ENCODE peak calls at places on chromosome 14, in seven cellular contexts. One of them, this sample, is unnamed.

GRCh38 chr14:96582641-96582980 is 80.4 kb downstream of the PAPOLA start:
- DNase-seq in H1: no peak
- DNase-seq in mesendoderm: no peak
- DNase-seq in trophoblast cell: no peak
- DNase-seq in mesenchymal stem cell: no peak
- DNase-seq in IMR-90: no peak
- DNase-seq in neuronal stem cell: no peak
- DNase-seq in this sample: peak

GRCh38 chr14:47567273-47567672 is 108.1 kb downstream of the MDGA2 start:
- DNase-seq in mesenchymal stem cell: no peak
- DNase-seq in trophoblast cell: no peak
- DNase-seq in neuronal stem cell: no peak
- DNase-seq in mesendoderm: no peak
- DNase-seq in IMR-90: no peak
- DNase-seq in H1: no peak
- DNase-seq in this sample: no peak

GRCh38 chr14:77324289-77324688 is 3.5 kb downstream of the GSTZ1 start:
- DNase-seq in mesendoderm: no peak
- DNase-seq in neuronal stem cell: no peak
- DNase-seq in trophoblast cell: no peak
- DNase-seq in H1: no peak
- DNase-seq in mesenchymal stem cell: no peak
- DNase-seq in IMR-90: no peak
- DNase-seq in this sample: no peak

GRCh38 chr14:52446355-52446754 is 106.0 kb downstream of the TXNDC16 start:
- DNase-seq in neuronal stem cell: no peak
- DNase-seq in mesendoderm: no peak
- DNase-seq in trophoblast cell: no peak
- DNase-seq in IMR-90: no peak
- DNase-seq in H1: no peak
- DNase-seq in mesenchymal stem cell: no peak
- DNase-seq in this sample: no peak

GRCh38 chr14:99756796-99757195 is 36.4 kb upstream of the EML1 start:
- DNase-seq in H1: no peak
- DNase-seq in IMR-90: no peak
- DNase-seq in mesendoderm: no peak
- DNase-seq in trophoblast cell: no peak
- DNase-seq in mesenchymal stem cell: peak
- DNase-seq in neuronal stem cell: no peak
- DNase-seq in this sample: no peak

GRCh38 chr14:77641207-77641533 is 24.7 kb upstream of the SPTLC2 start:
- DNase-seq in mesendoderm: no peak
- DNase-seq in mesenchymal stem cell: no peak
- DNase-seq in H1: no peak
- DNase-seq in trophoblast cell: no peak
- DNase-seq in neuronal stem cell: no peak
- DNase-seq in IMR-90: no peak
- DNase-seq in this sample: no peak

GRCh38 chr14:91573894-91574837 is 64.1 kb upstream of the PPP4R3A start:
- DNase-seq in neuronal stem cell: peak
- DNase-seq in IMR-90: peak
- DNase-seq in trophoblast cell: peak
- DNase-seq in H1: no peak
- DNase-seq in mesendoderm: peak
- DNase-seq in mesenchymal stem cell: peak
- DNase-seq in this sample: peak

GRCh38 chr14:32472512-32473472 is 143.7 kb downstream of the AKAP6 start:
- DNase-seq in IMR-90: peak
- DNase-seq in neuronal stem cell: no peak
- DNase-seq in trophoblast cell: peak
- DNase-seq in mesenchymal stem cell: peak
- DNase-seq in mesendoderm: peak
- DNase-seq in H1: no peak
- DNase-seq in this sample: no peak

GRCh38 chr14:103028161-103028767 is 29.1 kb downstream of the CDC42BPB start:
- DNase-seq in trophoblast cell: no peak
- DNase-seq in mesendoderm: no peak
- DNase-seq in IMR-90: no peak
- DNase-seq in neuronal stem cell: no peak
- DNase-seq in H1: no peak
- DNase-seq in mesenchymal stem cell: no peak
- DNase-seq in this sample: no peak

GRCh38 chr14:61894452-61895077 is 132.3 kb downstream of the SNAPC1 start:
- DNase-seq in mesenchymal stem cell: peak
- DNase-seq in neuronal stem cell: peak
- DNase-seq in H1: no peak
- DNase-seq in IMR-90: peak
- DNase-seq in mesendoderm: peak
- DNase-seq in trophoblast cell: peak
- DNase-seq in this sample: peak

GRCh38 chr14:102394717-102395378 is 32.1 kb downstream of the TECPR2 start:
- DNase-seq in mesendoderm: no peak
- DNase-seq in mesenchymal stem cell: no peak
- DNase-seq in H1: no peak
- DNase-seq in neuronal stem cell: no peak
- DNase-seq in trophoblast cell: no peak
- DNase-seq in IMR-90: no peak
- DNase-seq in this sample: no peak

GRCh38 chr14:84760506-84760905 is 769.4 kb upstream of the FLRT2 start:
- DNase-seq in IMR-90: no peak
- DNase-seq in H1: no peak
- DNase-seq in mesenchymal stem cell: no peak
- DNase-seq in mesendoderm: no peak
- DNase-seq in neuronal stem cell: no peak
- DNase-seq in trophoblast cell: no peak
- DNase-seq in this sample: no peak

GRCh38 chr14:92787554-92787953 is 6.6 kb upstream of the GOLGA5 start:
- DNase-seq in trophoblast cell: no peak
- DNase-seq in neuronal stem cell: no peak
- DNase-seq in IMR-90: no peak
- DNase-seq in H1: no peak
- DNase-seq in mesendoderm: no peak
- DNase-seq in mesenchymal stem cell: no peak
- DNase-seq in this sample: no peak

GRCh38 chr14:49861581-49861922 is 9.0 kb upstream of the NEMF start:
- DNase-seq in H1: no peak
- DNase-seq in IMR-90: peak
- DNase-seq in neuronal stem cell: peak
- DNase-seq in mesendoderm: peak
- DNase-seq in trophoblast cell: peak
- DNase-seq in mesenchymal stem cell: peak
- DNase-seq in this sample: peak

GRCh38 chr14:26730929-26731618 is 133.2 kb upstream of the NOVA1 start:
- DNase-seq in mesendoderm: peak
- DNase-seq in mesenchymal stem cell: peak
- DNase-seq in IMR-90: peak
- DNase-seq in trophoblast cell: no peak
- DNase-seq in H1: peak
- DNase-seq in neuronal stem cell: peak
- DNase-seq in this sample: peak

GRCh38 chr14:100031506-100032281 is 33.5 kb upstream of the EVL start:
- DNase-seq in IMR-90: peak
- DNase-seq in mesenchymal stem cell: peak
- DNase-seq in mesendoderm: peak
- DNase-seq in H1: no peak
- DNase-seq in trophoblast cell: peak
- DNase-seq in neuronal stem cell: no peak
- DNase-seq in this sample: no peak

GRCh38 chr14:35403085-35403396 is 1.5 kb downstream of the NFKBIA start:
- DNase-seq in H1: no peak
- DNase-seq in IMR-90: peak
- DNase-seq in mesendoderm: no peak
- DNase-seq in neuronal stem cell: no peak
- DNase-seq in trophoblast cell: peak
- DNase-seq in mesenchymal stem cell: no peak
- DNase-seq in this sample: no peak

GRCh38 chr14:57212919-57213318 is 55.8 kb downstream of the EXOC5 start:
- DNase-seq in H1: no peak
- DNase-seq in IMR-90: peak
- DNase-seq in mesendoderm: no peak
- DNase-seq in trophoblast cell: peak
- DNase-seq in mesenchymal stem cell: no peak
- DNase-seq in neuronal stem cell: no peak
- DNase-seq in this sample: no peak

GRCh38 chr14:68442828-68443460 is 349.9 kb downstream of the ZFP36L1 start:
- DNase-seq in trophoblast cell: no peak
- DNase-seq in neuronal stem cell: no peak
- DNase-seq in H1: no peak
- DNase-seq in mesendoderm: no peak
- DNase-seq in mesenchymal stem cell: peak
- DNase-seq in IMR-90: peak
- DNase-seq in this sample: no peak

GRCh38 chr14:104546021-104546491 is 33.5 kb upstream of the C14orf180 start:
- DNase-seq in mesenchymal stem cell: no peak
- DNase-seq in neuronal stem cell: no peak
- DNase-seq in H1: no peak
- DNase-seq in trophoblast cell: peak
- DNase-seq in mesendoderm: no peak
- DNase-seq in IMR-90: no peak
- DNase-seq in this sample: peak

GRCh38 chr14:105914738-105915385 is 388.5 kb downstream of the TMEM121 start:
- DNase-seq in mesenchymal stem cell: no peak
- DNase-seq in mesendoderm: no peak
- DNase-seq in IMR-90: no peak
- DNase-seq in H1: no peak
- DNase-seq in trophoblast cell: no peak
- DNase-seq in neuronal stem cell: no peak
- DNase-seq in this sample: no peak

GRCh38 chr14:22334627-22335026 is 254.4 kb downstream of the DAD1 start:
- DNase-seq in mesenchymal stem cell: no peak
- DNase-seq in neuronal stem cell: no peak
- DNase-seq in IMR-90: no peak
- DNase-seq in trophoblast cell: no peak
- DNase-seq in mesendoderm: no peak
- DNase-seq in H1: no peak
- DNase-seq in this sample: no peak

GRCh38 chr14:79279645-79280399 is 931.5 kb downstream of the DIO2 start:
- DNase-seq in IMR-90: peak
- DNase-seq in trophoblast cell: peak
- DNase-seq in mesenchymal stem cell: peak
- DNase-seq in mesendoderm: peak
- DNase-seq in neuronal stem cell: no peak
- DNase-seq in H1: no peak
- DNase-seq in this sample: peak

GRCh38 chr14:33685698-33686097 is 265.2 kb downstream of the EGLN3 start:
- DNase-seq in trophoblast cell: no peak
- DNase-seq in H1: no peak
- DNase-seq in neuronal stem cell: no peak
- DNase-seq in mesenchymal stem cell: no peak
- DNase-seq in mesendoderm: no peak
- DNase-seq in IMR-90: no peak
- DNase-seq in this sample: no peak

GRCh38 chr14:35044939-35045797 is 904 bp upstream of the FAM177A1 start:
- DNase-seq in H1: no peak
- DNase-seq in trophoblast cell: peak
- DNase-seq in mesenchymal stem cell: no peak
- DNase-seq in neuronal stem cell: no peak
- DNase-seq in mesendoderm: no peak
- DNase-seq in IMR-90: peak
- DNase-seq in this sample: no peak

GRCh38 chr14:54722791-54723432 is 156.0 kb downstream of the SAMD4A start:
- DNase-seq in H1: no peak
- DNase-seq in IMR-90: peak
- DNase-seq in neuronal stem cell: peak
- DNase-seq in mesenchymal stem cell: no peak
- DNase-seq in mesendoderm: peak
- DNase-seq in trophoblast cell: no peak
- DNase-seq in this sample: no peak

DNA sequence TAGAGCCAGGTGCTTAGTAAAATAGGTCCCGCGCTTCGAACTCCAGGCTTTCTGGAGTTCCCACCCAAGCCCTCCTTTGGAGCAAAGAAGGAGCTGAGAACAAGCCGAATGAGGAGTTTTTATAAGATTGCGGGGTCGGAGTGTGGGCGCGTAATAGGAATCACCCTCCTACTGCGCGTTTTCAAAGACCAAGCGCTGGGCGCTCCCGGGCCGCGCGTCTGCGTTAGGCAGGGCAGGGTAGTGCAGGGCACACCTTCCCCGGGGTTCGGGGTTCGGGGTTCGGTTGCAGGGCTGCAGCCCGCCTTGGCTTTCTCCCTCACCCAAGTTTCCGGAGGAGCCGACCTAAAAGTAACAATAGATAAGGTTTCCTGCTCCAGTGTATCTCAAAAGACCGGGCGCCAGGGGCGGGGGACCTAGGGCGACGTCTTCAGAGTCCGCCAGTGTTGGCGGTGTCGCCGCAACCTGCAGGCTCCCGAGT is 3.6 kb downstream of the SSTR1 start:
- DNase-seq in mesendoderm: no peak
- DNase-seq in trophoblast cell: no peak
- DNase-seq in neuronal stem cell: peak
- DNase-seq in mesenchymal stem cell: peak
- DNase-seq in H1: no peak
- DNase-seq in IMR-90: no peak
- DNase-seq in this sample: no peak
- H3K4ac ChIP-seq in mesendoderm: no peak
- H3K4ac ChIP-seq in trophoblast cell: no peak
- H3K4ac ChIP-seq in neuronal stem cell: no peak
- H3K4ac ChIP-seq in mesenchymal stem cell: no peak
- H3K4ac ChIP-seq in H1: no peak
- H3K4ac ChIP-seq in IMR-90: no peak
- H3K4ac ChIP-seq in this sample: no peak

GRCh38 chr14:64891173-64891838 is 11.6 kb upstream of the SPTB start:
- DNase-seq in IMR-90: no peak
- DNase-seq in H1: no peak
- DNase-seq in neuronal stem cell: no peak
- DNase-seq in mesendoderm: no peak
- DNase-seq in trophoblast cell: no peak
- DNase-seq in mesenchymal stem cell: no peak
- DNase-seq in this sample: no peak

GRCh38 chr14:64889352-64889751 is 9.6 kb upstream of the SPTB start:
- DNase-seq in mesendoderm: no peak
- DNase-seq in mesenchymal stem cell: no peak
- DNase-seq in neuronal stem cell: no peak
- DNase-seq in IMR-90: peak
- DNase-seq in trophoblast cell: no peak
- DNase-seq in H1: no peak
- DNase-seq in this sample: no peak

GRCh38 chr14:64891839-64892375 is 12.2 kb upstream of the SPTB start:
- DNase-seq in mesenchymal stem cell: peak
- DNase-seq in trophoblast cell: peak
- DNase-seq in neuronal stem cell: no peak
- DNase-seq in IMR-90: peak
- DNase-seq in H1: no peak
- DNase-seq in mesendoderm: peak
- DNase-seq in this sample: no peak
- H3K4ac ChIP-seq in mesenchymal stem cell: no peak
- H3K4ac ChIP-seq in trophoblast cell: no peak
- H3K4ac ChIP-seq in neuronal stem cell: no peak
- H3K4ac ChIP-seq in IMR-90: no peak
- H3K4ac ChIP-seq in H1: no peak
- H3K4ac ChIP-seq in mesendoderm: no peak
- H3K4ac ChIP-seq in this sample: no peak

GRCh38 chr14:51020024-51020710 is 74.7 kb downstream of the TRIM9 start:
- DNase-seq in IMR-90: no peak
- DNase-seq in neuronal stem cell: no peak
- DNase-seq in trophoblast cell: peak
- DNase-seq in mesenchymal stem cell: peak
- DNase-seq in mesendoderm: peak
- DNase-seq in H1: no peak
- DNase-seq in this sample: no peak
- H3K4ac ChIP-seq in IMR-90: no peak
- H3K4ac ChIP-seq in neuronal stem cell: no peak
- H3K4ac ChIP-seq in trophoblast cell: no peak
- H3K4ac ChIP-seq in mesenchymal stem cell: no peak
- H3K4ac ChIP-seq in mesendoderm: no peak
- H3K4ac ChIP-seq in H1: no peak
- H3K4ac ChIP-seq in this sample: no peak

GRCh38 chr14:94864421-94865195 is 94.7 kb upstream of the GSC start:
- DNase-seq in neuronal stem cell: no peak
- DNase-seq in mesendoderm: peak
- DNase-seq in IMR-90: no peak
- DNase-seq in H1: no peak
- DNase-seq in mesenchymal stem cell: no peak
- DNase-seq in trophoblast cell: no peak
- DNase-seq in this sample: peak
- H3K4ac ChIP-seq in neuronal stem cell: no peak
- H3K4ac ChIP-seq in mesendoderm: no peak
- H3K4ac ChIP-seq in IMR-90: no peak
- H3K4ac ChIP-seq in H1: no peak
- H3K4ac ChIP-seq in mesenchymal stem cell: no peak
- H3K4ac ChIP-seq in trophoblast cell: no peak
- H3K4ac ChIP-seq in this sample: no peak

This sample was measured in H9.